ENCODE peak calls at places on chromosomes 16 and 17, in nine cellular contexts. L is fibroblast of lung, N is PC-3, C is H1, P is DND-41, J is PC-9, U is neural progenitor cell, W is SK-N-MC, F is GM23338. M is an unnamed sample.

GRCh38 chr17:1976000-1976682 is 49.0 kb downstream of the RTN4RL1 start:
- DNase-seq in L (no peak), N (no peak), C (no peak), P (peak), J (no peak), U (no peak), W (no peak), F (no peak), M (no peak)

GRCh38 chr16:67155305-67156145 is 4.2 kb downstream of the TRADD start:
- DNase-seq in L (peak), N (peak), C (peak), P (peak), J (no peak), U (peak), W (no peak), F (peak), M (peak)

GRCh38 chr17:41667280-41668008 is 21.2 kb upstream of the EIF1 start:
- DNase-seq in L (no peak), N (no peak), C (no peak), P (no peak), J (no peak), U (no peak), W (no peak), F (no peak), M (no peak)

GRCh38 chr17:12134587-12134986 is 113.9 kb downstream of the MAP2K4 start:
- DNase-seq in L (no peak), N (no peak), C (no peak), P (no peak), J (no peak), U (no peak), W (no peak), F (no peak), M (no peak)

GRCh38 chr16:84360170-84360569 is 8.2 kb upstream of the ATP2C2 start:
- DNase-seq in L (peak), N (peak), C (no peak), P (peak), J (no peak), U (no peak), W (no peak), F (no peak), M (no peak)

GRCh38 chr17:9115446-9116265 is 94.3 kb downstream of the NTN1 start:
- DNase-seq in L (peak), N (no peak), C (peak), P (no peak), J (no peak), U (peak), W (no peak), F (peak), M (no peak)

GRCh38 chr16:13077816-13078215 is 176.4 kb downstream of the SHISA9 start:
- DNase-seq in L (no peak), N (no peak), C (no peak), P (no peak), J (no peak), U (no peak), W (no peak), F (no peak), M (no peak)

GRCh38 chr16:85611205-85611454 is 2.0 kb upstream of the GSE1 start:
- DNase-seq in L (no peak), N (no peak), C (no peak), P (no peak), J (no peak), U (peak), W (no peak), F (no peak), M (no peak)

GRCh38 chr16:58264961-58265479 is 29.8 kb downstream of the PRSS54 start:
- DNase-seq in L (peak), N (peak), C (no peak), P (no peak), J (peak), U (no peak), W (no peak), F (no peak), M (peak)

GRCh38 chr17:77445030-77445907 is 304.5 kb downstream of the SEC14L1 start:
- DNase-seq in L (peak), N (no peak), C (no peak), P (peak), J (no peak), U (no peak), W (no peak), F (no peak), M (no peak)

GRCh38 chr17:57773557-57773956 is 28.5 kb upstream of the CCDC182 start:
- DNase-seq in L (no peak), N (no peak), C (no peak), P (no peak), J (no peak), U (no peak), W (no peak), F (no peak), M (no peak)

GRCh38 chr17:45308840-45309239 is 8.0 kb downstream of the MAP3K14 start:
- DNase-seq in L (no peak), N (no peak), C (no peak), P (no peak), J (no peak), U (no peak), W (no peak), F (no peak), M (no peak)

GRCh38 chr16:84069540-84069939 is 26.9 kb upstream of the SLC38A8 start:
- DNase-seq in L (no peak), N (no peak), C (no peak), P (no peak), J (no peak), U (no peak), W (no peak), F (no peak), M (no peak)

GRCh38 chr16:84754353-84754856 is 54.6 kb downstream of the USP10 start:
- DNase-seq in L (peak), N (peak), C (peak), P (peak), J (peak), U (peak), W (no peak), F (peak), M (peak)

GRCh38 chr16:10539256-10539655 is 41.1 kb downstream of the EMP2 start:
- DNase-seq in L (no peak), N (peak), C (no peak), P (no peak), J (peak), U (no peak), W (no peak), F (no peak), M (no peak)

GRCh38 chr17:18004345-18004744 is 31.7 kb downstream of the DRC3 start:
- DNase-seq in L (no peak), N (peak), C (no peak), P (no peak), J (no peak), U (no peak), W (no peak), F (no peak), M (no peak)

GRCh38 chr16:83755391-83755790 is 52.4 kb upstream of the HSBP1 start:
- DNase-seq in L (no peak), N (no peak), C (no peak), P (no peak), J (no peak), U (no peak), W (no peak), F (no peak), M (no peak)

GRCh38 chr16:79656537-79657115 is 56.1 kb upstream of the MAF start:
- DNase-seq in L (no peak), N (no peak), C (no peak), P (no peak), J (no peak), U (peak), W (no peak), F (peak), M (no peak)

GRCh38 chr16:66935319-66936011 is at the start of gene CES2:
- DNase-seq in L (peak), N (peak), C (no peak), P (no peak), J (peak), U (no peak), W (no peak), F (peak), M (no peak)

GRCh38 chr16:11004351-11004750 is 60.0 kb downstream of the CLEC16A start:
- DNase-seq in L (peak), N (no peak), C (no peak), P (no peak), J (no peak), U (no peak), W (no peak), F (no peak), M (no peak)

GRCh38 chr17:787641-788221 is 5.6 kb downstream of the MRM3 start:
- DNase-seq in L (no peak), N (no peak), C (no peak), P (no peak), J (no peak), U (no peak), W (no peak), F (no peak), M (no peak)

GRCh38 chr16:28294201-28294600 is 1.9 kb downstream of the SBK1 start:
- DNase-seq in L (no peak), N (no peak), C (no peak), P (no peak), J (no peak), U (no peak), W (no peak), F (no peak), M (no peak)
- TF ChIP-seq EZH2 in L (no peak), N (no peak), C (no peak), P (no peak), J (no peak), U (no peak), W (no peak), F (no peak), M (no peak)

GRCh38 chr17:74945543-74945942 is 9.8 kb downstream of the OTOP3 start:
- DNase-seq in L (no peak), N (no peak), C (no peak), P (no peak), J (no peak), U (no peak), W (no peak), F (no peak), M (no peak)
- TF ChIP-seq EZH2 in L (no peak), N (no peak), C (no peak), P (no peak), J (no peak), U (no peak), W (no peak), F (no peak), M (no peak)

GRCh38 chr16:1332618-1333148 is 762 bp upstream of the BAIAP3 start:
- DNase-seq in L (no peak), N (no peak), C (no peak), P (no peak), J (no peak), U (no peak), W (no peak), F (peak), M (no peak)
- TF ChIP-seq EZH2 in L (peak), N (no peak), C (peak), P (no peak), J (no peak), U (peak), W (no peak), F (no peak), M (peak)

DNA sequence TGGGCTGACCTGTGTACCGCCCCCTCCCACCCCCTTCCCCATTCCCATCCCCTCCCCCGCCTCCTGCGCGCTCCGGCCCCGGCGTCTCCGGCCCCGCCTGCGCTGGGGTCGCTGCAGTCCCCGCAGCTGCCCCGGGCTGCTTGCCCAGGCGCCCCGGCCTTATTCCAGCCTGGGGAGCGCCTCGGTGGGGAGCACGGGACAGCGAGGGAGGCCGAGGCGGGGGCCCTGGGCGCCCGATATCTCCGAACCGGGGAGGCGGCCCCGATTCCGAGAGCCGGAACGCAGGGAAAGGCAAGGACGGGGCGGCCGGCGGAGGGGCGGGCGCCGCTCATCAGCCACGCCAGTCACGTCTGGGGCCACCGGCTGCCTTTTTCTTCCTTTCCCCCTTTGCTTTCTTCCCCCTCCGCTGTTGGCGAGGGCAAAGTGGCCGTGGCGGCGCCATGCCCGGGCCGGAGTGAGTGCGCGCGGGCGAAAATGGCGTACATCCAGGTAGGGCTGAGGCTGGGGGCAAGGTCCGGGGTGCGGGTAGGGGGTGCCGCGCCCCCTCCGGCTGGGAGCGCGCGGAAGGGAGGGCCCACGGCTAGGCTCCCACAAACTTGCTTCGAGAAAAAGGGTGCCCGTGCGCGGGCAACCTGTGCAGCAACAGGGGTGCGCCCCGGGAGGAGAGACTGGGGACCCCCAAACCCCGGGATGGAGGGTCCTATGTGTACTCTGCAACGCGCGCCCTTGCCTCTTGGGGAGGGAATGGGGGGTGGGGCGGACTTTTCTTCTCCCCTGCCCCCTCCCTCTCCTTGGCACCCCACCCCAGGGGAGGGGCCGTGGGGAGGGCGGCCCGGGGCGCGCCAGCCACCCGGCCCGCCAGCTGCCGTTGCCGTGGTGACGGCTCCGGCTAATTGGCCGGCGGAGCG is at the start of gene SYT17:
- DNase-seq in L (no peak), N (peak), C (peak), P (no peak), J (no peak), U (peak), W (no peak), F (peak), M (no peak)
- TF ChIP-seq EZH2 in L (no peak), N (no peak), C (no peak), P (no peak), J (no peak), U (peak), W (no peak), F (no peak), M (peak)

GRCh38 chr17:37740861-37741260 is 4.0 kb downstream of the HNF1B start:
- DNase-seq in L (no peak), N (no peak), C (no peak), P (no peak), J (no peak), U (no peak), W (no peak), F (no peak), M (no peak)

GRCh38 chr17:37742762-37743611 is 1.9 kb downstream of the HNF1B start:
- DNase-seq in L (no peak), N (peak), C (peak), P (no peak), J (no peak), U (peak), W (no peak), F (peak), M (no peak)

GRCh38 chr17:37743612-37743874 is 1.3 kb downstream of the HNF1B start:
- DNase-seq in L (no peak), N (no peak), C (peak), P (no peak), J (no peak), U (peak), W (no peak), F (no peak), M (no peak)

GRCh38 chr17:37741334-37742113 is 3.3 kb downstream of the HNF1B start:
- DNase-seq in L (no peak), N (peak), C (no peak), P (no peak), J (no peak), U (no peak), W (no peak), F (no peak), M (no peak)

GRCh38 chr17:37742114-37742761 is 2.6 kb downstream of the HNF1B start:
- DNase-seq in L (peak), N (peak), C (peak), P (no peak), J (no peak), U (peak), W (no peak), F (peak), M (peak)
- TF ChIP-seq EZH2 in L (peak), N (peak), C (peak), P (no peak), J (peak), U (peak), W (peak), F (peak), M (peak)

DNA sequence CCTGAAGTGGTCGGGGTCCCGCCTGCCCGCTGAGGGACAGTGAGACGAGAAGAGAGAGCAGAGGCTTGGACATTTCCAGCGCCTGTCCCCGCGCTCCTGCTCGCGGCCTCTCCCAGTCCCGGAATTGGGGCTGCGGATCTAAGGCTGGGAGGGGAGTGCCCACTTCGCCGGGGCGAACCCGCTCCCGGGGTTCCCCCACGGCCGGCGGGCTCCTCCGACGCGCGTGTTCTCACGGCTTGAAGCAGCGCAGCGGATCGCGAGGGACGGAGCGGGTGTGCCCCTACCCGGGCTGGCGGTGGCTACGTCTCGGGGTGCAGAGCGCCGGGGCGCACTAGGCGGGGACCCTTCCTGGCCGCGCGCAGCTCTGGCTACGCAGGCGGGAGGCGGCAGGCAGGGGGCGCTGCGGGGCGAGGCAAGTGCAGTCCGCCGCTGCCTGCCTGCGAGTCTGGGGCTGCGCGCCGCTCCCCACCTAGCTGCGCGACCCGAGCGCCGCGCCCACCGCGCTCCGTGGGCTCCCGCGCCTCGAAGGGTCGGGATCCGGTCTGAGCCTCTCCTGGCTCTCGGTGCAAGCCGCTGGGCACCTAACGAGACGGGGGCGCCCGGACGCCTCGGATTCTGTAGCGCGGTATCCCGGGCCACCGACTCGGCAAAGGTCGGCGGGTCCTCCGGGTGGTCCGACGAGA is 1.2 kb downstream of the NGFR start:
- DNase-seq in L (peak), N (peak), C (peak), P (no peak), J (no peak), U (peak), W (no peak), F (peak), M (peak)
- TF ChIP-seq EZH2 in L (peak), N (no peak), C (no peak), P (no peak), J (no peak), U (no peak), W (no peak), F (no peak), M (no peak)

GRCh38 chr16:1638757-1639156 is 26.6 kb downstream of the CRAMP1 start:
- DNase-seq in L (no peak), N (no peak), C (no peak), P (no peak), J (no peak), U (no peak), W (no peak), F (no peak), M (no peak)

GRCh38 chr16:1639840-1640239 is 27.7 kb downstream of the CRAMP1 start:
- DNase-seq in L (no peak), N (no peak), C (no peak), P (no peak), J (no peak), U (no peak), W (no peak), F (no peak), M (no peak)

GRCh38 chr16:1635070-1635469 is 22.9 kb downstream of the CRAMP1 start:
- DNase-seq in L (no peak), N (no peak), C (no peak), P (no peak), J (no peak), U (no peak), W (no peak), F (no peak), M (no peak)

GRCh38 chr16:1639282-1639681 is 27.1 kb downstream of the CRAMP1 start:
- DNase-seq in L (no peak), N (no peak), C (no peak), P (no peak), J (no peak), U (peak), W (no peak), F (no peak), M (no peak)

GRCh38 chr16:1637526-1637925 is 25.4 kb downstream of the CRAMP1 start:
- DNase-seq in L (no peak), N (no peak), C (no peak), P (no peak), J (no peak), U (no peak), W (no peak), F (no peak), M (no peak)
- TF ChIP-seq EZH2 in L (no peak), N (no peak), C (no peak), P (no peak), J (no peak), U (no peak), W (no peak), F (no peak), M (no peak)

GRCh38 chr16:88086571-88087516 is 135.6 kb downstream of the BANP start:
- DNase-seq in L (no peak), N (no peak), C (no peak), P (no peak), J (no peak), U (no peak), W (no peak), F (no peak), M (no peak)

GRCh38 chr16:88087517-88087877 is 136.3 kb downstream of the BANP start:
- DNase-seq in L (no peak), N (no peak), C (no peak), P (no peak), J (no peak), U (peak), W (no peak), F (no peak), M (no peak)

GRCh38 chr16:88083582-88083981 is 132.3 kb downstream of the BANP start:
- DNase-seq in L (no peak), N (no peak), C (no peak), P (no peak), J (no peak), U (no peak), W (no peak), F (no peak), M (no peak)

GRCh38 chr16:88084881-88085280 is 133.6 kb downstream of the BANP start:
- DNase-seq in L (peak), N (no peak), C (no peak), P (no peak), J (no peak), U (no peak), W (no peak), F (no peak), M (no peak)

GRCh38 chr16:88088161-88088581 is 136.9 kb downstream of the BANP start:
- DNase-seq in L (peak), N (no peak), C (no peak), P (no peak), J (no peak), U (peak), W (no peak), F (no peak), M (no peak)
- TF ChIP-seq EZH2 in L (no peak), N (no peak), C (no peak), P (no peak), J (no peak), U (no peak), W (no peak), F (no peak), M (no peak)

M was measured in A673.